ENCODE peak calls at places on chromosomes 3 and 15, in four cellular contexts. L is AML-193, Q is spleen, J is HEK293T. A is an unnamed sample.

GRCh38 chr15:58459562-58459961 is 27.8 kb downstream of the LIPC start:
- DNase-seq in Q (peak; percentile 87), J (no peak), L (no peak), A (peak; percentile 19)

GRCh38 chr3:45943207-45943846 is at the start of gene CXCR6:
- DNase-seq in L (no peak), Q (no peak), J (no peak), A (no peak)

GRCh38 chr3:180409170-180409569 is 192.8 kb upstream of the TTC14 start:
- DNase-seq in J (no peak), Q (no peak), L (no peak), A (no peak)

GRCh38 chr3:115658337-115659181 is 35.2 kb downstream of the GAP43 start:
- DNase-seq in Q (peak; percentile 90), J (peak; percentile 79), L (peak; percentile 68), A (peak; percentile 95)

GRCh38 chr15:80942266-80942665 is 47.4 kb downstream of the MESD start:
- DNase-seq in L (no peak), J (no peak), Q (no peak), A (no peak)

GRCh38 chr15:58147151-58147550 is 9.0 kb downstream of the AQP9 start:
- DNase-seq in J (no peak), L (peak; percentile 94), Q (no peak), A (peak; percentile 83)

GRCh38 chr3:18100126-18100525 is 325.0 kb downstream of the SATB1 start:
- DNase-seq in Q (no peak), J (no peak), L (no peak), A (no peak)

GRCh38 chr3:59185586-59186381 is 136.0 kb upstream of the CFAP20DC start:
- DNase-seq in J (no peak), L (no peak), Q (no peak), A (no peak)

GRCh38 chr15:101122806-101123205 is 129.0 kb downstream of the CHSY1 start:
- DNase-seq in Q (peak; percentile 74), J (no peak), L (no peak), A (no peak)

GRCh38 chr15:38398134-38398533 is 55.8 kb upstream of the FAM98B start:
- DNase-seq in J (no peak), L (no peak), Q (no peak), A (no peak)

GRCh38 chr3:21919383-21919782 is 168.4 kb upstream of the ZNF385D start:
- DNase-seq in J (no peak), Q (no peak), L (no peak), A (no peak)

GRCh38 chr15:78216276-78217229 is 17.8 kb downstream of the ACSBG1 start:
- DNase-seq in J (no peak), Q (no peak), L (no peak), A (no peak)

GRCh38 chr3:74067296-74067695 is 442.6 kb upstream of the PDZRN3 start:
- DNase-seq in Q (no peak), J (no peak), L (no peak), A (peak; percentile 2)

GRCh38 chr3:41164776-41165175 is 34.5 kb upstream of the CTNNB1 start:
- DNase-seq in Q (no peak), L (no peak), J (no peak), A (no peak)

GRCh38 chr3:62873672-62874397 is 1.4 kb downstream of the CADPS start:
- DNase-seq in L (no peak), Q (peak; percentile 67), J (peak; percentile 46), A (peak; percentile 3)

GRCh38 chr15:49847937-49848823 is 227.3 kb downstream of the DTWD1 start:
- DNase-seq in Q (no peak), L (no peak), J (no peak), A (no peak)

GRCh38 chr15:64315136-64315661 is 40.8 kb downstream of the CSNK1G1 start:
- DNase-seq in Q (no peak), J (peak; percentile 3), L (no peak), A (no peak)

GRCh38 chr3:48469046-48469915 is 22.7 kb downstream of the ATRIP start:
- DNase-seq in L (no peak), J (no peak), Q (peak; percentile 73), A (no peak)

GRCh38 chr3:119235151-119235550 is 5.5 kb downstream of the B4GALT4 start:
- DNase-seq in Q (no peak), J (no peak), L (no peak), A (no peak)

GRCh38 chr15:70301396-70301795 is 203.7 kb upstream of the TLE3 start:
- DNase-seq in J (no peak), Q (no peak), L (no peak), A (no peak)

GRCh38 chr3:157045238-157045860 is 114.6 kb downstream of the CCNL1 start:
- DNase-seq in J (no peak), Q (no peak), L (no peak), A (no peak)

GRCh38 chr3:140572334-140572733 is 105.5 kb upstream of the TRIM42 start:
- DNase-seq in L (no peak), J (no peak), Q (no peak), A (no peak)

A was measured in NB4.